ENCODE peak calls at places on chromosome 21, in six cellular contexts. S is HAP-1, E is fibroblast of mammary gland, L is mesendoderm, P is adrenal gland, B is NAMALWA. X is an unnamed sample.

GRCh38 chr21:45504021-45504515 is 38.2 kb downstream of the SLC19A1 start:
- DNase-seq in S (no peak), E (no peak), L (no peak), P (no peak), B (no peak), X (no peak)

GRCh38 chr21:26800455-26801454 is 44.5 kb downstream of the ADAMTS1 start:
- DNase-seq in S (no peak), E (peak; percentile 87), L (no peak), P (no peak), B (no peak), X (no peak)

GRCh38 chr21:31273278-31273677 is 70.8 kb downstream of the TIAM1 start:
- DNase-seq in S (no peak), E (no peak), L (no peak), P (no peak), B (no peak), X (no peak)

GRCh38 chr21:36980280-36981048 is 14.0 kb upstream of the HLCS start:
- DNase-seq in S (no peak), E (peak; percentile 27), L (no peak), P (no peak), B (no peak), X (no peak)

GRCh38 chr21:34078915-34079314 is 5.5 kb downstream of the MRPS6 start:
- DNase-seq in S (no peak), E (no peak), L (no peak), P (peak; percentile 64), B (no peak), X (no peak)

GRCh38 chr21:45401916-45402900 is 2.8 kb upstream of the COL18A1 start:
- DNase-seq in S (no peak), E (no peak), L (no peak), P (peak; percentile 44), B (no peak), X (no peak)

GRCh38 chr21:45981641-45982255 is at the start of gene COL6A1:
- DNase-seq in S (peak; percentile 76), E (peak; percentile 68), L (peak; percentile 62), P (peak; percentile 75), B (no peak), X (peak; percentile 85)

GRCh38 chr21:45184869-45185268 is 102.8 kb downstream of the POFUT2 start:
- DNase-seq in S (no peak), E (no peak), L (no peak), P (no peak), B (no peak), X (no peak)

GRCh38 chr21:14901482-14901958 is 163.3 kb downstream of the NRIP1 start:
- DNase-seq in S (no peak), E (peak; percentile 69), L (no peak), P (no peak), B (no peak), X (no peak)

GRCh38 chr21:42599486-42599885 is 53.9 kb upstream of the PDE9A start:
- DNase-seq in S (no peak), E (no peak), L (no peak), P (no peak), B (no peak), X (no peak)

GRCh38 chr21:46480466-46480865 is 21.8 kb downstream of the DIP2A start:
- DNase-seq in S (no peak), E (no peak), L (no peak), P (no peak), B (no peak), X (no peak)

GRCh38 chr21:38942617-38943245 is 137.0 kb downstream of the ETS2 start:
- DNase-seq in S (no peak), E (no peak), L (no peak), P (no peak), B (no peak), X (no peak)

GRCh38 chr21:25934771-25935224 is 200.0 kb downstream of the GABPA start:
- DNase-seq in S (no peak), E (peak; percentile 98), L (peak; percentile 53), P (peak; percentile 75), B (no peak), X (peak; percentile 78)

GRCh38 chr21:15057290-15057689 is 7.5 kb downstream of the NRIP1 start:
- DNase-seq in S (no peak), E (no peak), L (peak; percentile 63), P (no peak), B (no peak), X (no peak)

X was measured in H54.